ENCODE peak calls at places on chromosomes 12 and 14, in eight cellular contexts. Y, A, O, W, S, G, R and Z are unnamed samples.

GRCh38 chr14:101540481-101540880 is 20.8 kb upstream of the DIO3 start:
- DNase-seq in Y (no peak), A (no peak), O (no peak), W (no peak), S (no peak), G (no peak), R (no peak), Z (no peak)

GRCh38 chr12:130041983-130042812 is 120.1 kb upstream of the FZD10 start:
- DNase-seq in Y (no peak), A (no peak), O (no peak), W (peak), S (peak), G (peak), R (peak), Z (no peak)

GRCh38 chr12:39199371-39199770 is 243.5 kb downstream of the KIF21A start:
- DNase-seq in Y (no peak), A (peak), O (no peak), W (no peak), S (no peak), G (no peak), R (no peak), Z (no peak)

GRCh38 chr12:68106160-68106559 is 53.4 kb downstream of the IFNG start:
- DNase-seq in Y (peak), A (peak), O (no peak), W (no peak), S (no peak), G (no peak), R (no peak), Z (no peak)

GRCh38 chr12:122888232-122888752 is 7.6 kb downstream of the VPS37B start:
- DNase-seq in Y (no peak), A (peak), O (no peak), W (peak), S (no peak), G (peak), R (no peak), Z (no peak)

GRCh38 chr12:53750812-53751335 is 905 bp downstream of the CISTR start:
- DNase-seq in Y (no peak), A (peak), O (no peak), W (no peak), S (peak), G (no peak), R (peak), Z (no peak)

GRCh38 chr12:12779529-12779928 is 5.9 kb upstream of the APOLD1 start:
- DNase-seq in Y (no peak), A (peak), O (no peak), W (no peak), S (no peak), G (peak), R (no peak), Z (no peak)

GRCh38 chr14:71855399-71856036 is 76.7 kb upstream of the RGS6 start:
- DNase-seq in Y (peak), A (peak), O (no peak), W (peak), S (peak), G (peak), R (peak), Z (no peak)

GRCh38 chr14:99649643-99650042 is 4.7 kb downstream of the HHIPL1 start:
- DNase-seq in Y (no peak), A (no peak), O (no peak), W (no peak), S (no peak), G (no peak), R (no peak), Z (no peak)

GRCh38 chr14:54189358-54190354 is 207.2 kb upstream of the CDKN3 start:
- DNase-seq in Y (no peak), A (peak), O (no peak), W (no peak), S (no peak), G (no peak), R (no peak), Z (no peak)

GRCh38 chr14:21267886-21268611 is 1.2 kb downstream of the HNRNPC start:
- DNase-seq in Y (no peak), A (peak), O (no peak), W (no peak), S (no peak), G (no peak), R (no peak), Z (no peak)

DNA sequence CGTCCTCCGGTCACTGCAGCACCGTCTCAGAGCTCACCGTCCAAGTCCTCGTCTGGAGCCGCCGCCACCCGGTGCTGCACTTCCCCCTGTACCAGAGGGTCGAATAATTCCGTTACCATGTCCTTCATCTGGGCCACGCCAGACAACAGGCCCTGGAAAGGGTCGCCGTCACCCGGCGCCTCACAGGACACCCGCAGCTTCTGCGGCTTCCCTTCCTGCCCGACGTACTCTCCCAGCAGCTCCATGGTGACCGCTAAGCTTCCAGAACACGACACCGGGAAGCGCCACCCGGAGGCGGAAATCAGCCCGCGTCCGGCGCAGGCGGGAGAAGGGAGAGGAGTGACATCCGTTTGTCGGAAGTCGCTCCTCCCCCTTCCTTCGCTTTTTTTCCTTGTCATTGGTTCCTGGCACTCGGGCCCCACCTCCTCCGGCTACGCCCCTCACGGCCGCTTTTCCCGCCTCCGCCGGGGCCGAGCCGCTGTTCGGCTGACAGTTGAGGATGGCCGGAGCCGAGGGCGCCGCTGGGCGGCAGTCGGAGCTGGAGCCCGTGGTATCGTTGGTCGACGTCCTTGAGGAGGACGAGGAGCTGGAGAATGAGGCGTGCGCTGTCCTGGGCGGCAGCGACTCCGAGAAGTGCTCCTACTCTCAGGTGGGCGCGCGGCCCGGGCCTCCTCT is at the start of the genes GON7 and UBR7:
- DNase-seq in Y (peak), A (peak), O (peak), W (peak), S (peak), G (peak), R (peak), Z (peak)
- TF ChIP-seq CTCF in Y (peak), A (no peak), O (no peak), W (no peak), S (no peak), G (no peak), R (peak), Z (no peak)

GRCh38 chr12:75542942-75543341 is 31.5 kb upstream of the KRR1 start:
- DNase-seq in Y (no peak), A (no peak), O (no peak), W (no peak), S (no peak), G (no peak), R (no peak), Z (no peak)

GRCh38 chr12:75543529-75543928 is 32.1 kb upstream of the KRR1 start:
- DNase-seq in Y (no peak), A (no peak), O (no peak), W (no peak), S (no peak), G (no peak), R (no peak), Z (no peak)

GRCh38 chr12:75545636-75546035 is 34.2 kb upstream of the KRR1 start:
- DNase-seq in Y (no peak), A (no peak), O (no peak), W (no peak), S (no peak), G (no peak), R (no peak), Z (no peak)

GRCh38 chr12:75539889-75540288 is 28.5 kb upstream of the KRR1 start:
- DNase-seq in Y (no peak), A (no peak), O (no peak), W (no peak), S (no peak), G (no peak), R (no peak), Z (no peak)
- TF ChIP-seq CTCF in Y (no peak), A (no peak), O (no peak), W (no peak), S (no peak), G (no peak), R (no peak), Z (no peak)

GRCh38 chr12:126874427-126875026 is 1392.4 kb upstream of the TMEM132C start:
- DNase-seq in Y (no peak), A (peak), O (peak), W (peak), S (peak), G (peak), R (peak), Z (no peak)
- TF ChIP-seq CTCF in Y (peak), A (peak), O (peak), W (no peak), S (peak), G (peak), R (peak), Z (peak)

DNA sequence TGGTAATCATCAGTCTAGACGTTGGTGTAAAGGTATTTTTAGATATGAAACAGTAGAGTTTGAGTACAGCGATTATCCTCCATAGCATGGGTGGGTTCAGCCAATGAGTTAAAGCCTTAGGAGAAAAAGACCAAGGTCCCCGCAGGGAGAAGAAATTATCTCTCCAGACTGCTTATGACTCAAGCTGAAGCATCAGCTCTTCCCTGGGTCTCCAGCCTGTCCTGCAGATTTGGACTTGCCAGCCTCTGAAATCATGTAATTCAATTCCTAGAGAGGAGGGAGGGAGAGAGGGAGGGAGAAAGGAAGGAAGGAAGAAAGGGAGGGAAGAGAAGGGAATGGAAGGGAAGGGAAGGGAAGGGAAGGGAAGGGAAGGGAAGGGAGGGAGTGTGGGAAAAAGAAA is 12.0 kb upstream of the DTX1 start:
- DNase-seq in Y (no peak), A (no peak), O (no peak), W (no peak), S (no peak), G (no peak), R (no peak), Z (no peak)
- TF ChIP-seq CTCF in Y (no peak), A (no peak), O (no peak), W (no peak), S (no peak), G (no peak), R (no peak), Z (no peak)

GRCh38 chr12:6367065-6367968 is 8.0 kb downstream of the SCNN1A start:
- DNase-seq in Y (no peak), A (no peak), O (no peak), W (no peak), S (no peak), G (no peak), R (peak), Z (peak)
- TF ChIP-seq CTCF in Y (peak), A (peak), O (no peak), W (no peak), S (no peak), G (no peak), R (peak), Z (peak)

DNA sequence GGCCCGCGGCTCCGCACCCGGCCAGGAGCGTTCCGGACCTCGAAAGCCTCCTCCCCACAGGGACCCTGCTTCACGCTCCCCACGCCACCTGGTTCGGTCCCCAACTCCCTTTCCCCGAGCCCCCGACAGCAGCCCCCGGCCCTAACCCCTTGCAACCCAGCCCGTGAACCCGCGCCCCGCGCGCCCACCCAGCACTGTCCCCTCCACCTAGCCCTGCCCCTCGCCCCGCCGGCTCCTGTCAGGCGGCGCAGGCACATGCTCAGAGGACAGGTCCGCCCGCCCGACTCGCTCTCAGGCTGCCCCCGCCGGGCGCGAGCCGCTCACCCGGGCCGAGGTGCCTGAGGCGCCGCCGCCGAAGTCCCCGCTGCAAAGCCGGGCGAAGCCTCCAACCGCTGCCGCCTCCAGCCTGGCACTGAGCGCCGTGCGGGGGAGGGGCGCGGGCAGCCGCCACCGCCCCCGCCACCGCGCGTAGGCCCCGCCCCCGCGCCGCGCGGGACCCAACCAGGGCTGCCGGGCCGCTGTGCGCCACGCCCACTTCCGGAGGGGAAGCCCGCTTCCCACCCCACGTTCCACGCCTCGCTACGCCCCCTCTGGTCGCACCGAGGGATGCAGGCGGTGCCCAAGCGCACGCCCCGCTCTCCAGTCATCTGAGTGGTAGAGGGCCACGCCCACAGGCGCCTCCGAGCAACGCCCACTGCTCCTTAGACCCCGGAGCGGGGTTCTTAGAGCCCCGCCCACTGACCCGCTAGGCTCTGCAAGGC is at the start of gene CORO1C:
- DNase-seq in Y (peak), A (peak), O (peak), W (peak), S (peak), G (peak), R (peak), Z (peak)
- TF ChIP-seq CTCF in Y (peak), A (peak), O (peak), W (no peak), S (peak), G (peak), R (peak), Z (peak)

GRCh38 chr12:119645535-119646059 is 22.3 kb upstream of the PRKAB1 start:
- DNase-seq in Y (no peak), A (no peak), O (no peak), W (no peak), S (no peak), G (no peak), R (no peak), Z (no peak)

GRCh38 chr12:119644930-119645329 is 23.0 kb upstream of the PRKAB1 start:
- DNase-seq in Y (no peak), A (no peak), O (no peak), W (no peak), S (no peak), G (no peak), R (no peak), Z (no peak)

DNA sequence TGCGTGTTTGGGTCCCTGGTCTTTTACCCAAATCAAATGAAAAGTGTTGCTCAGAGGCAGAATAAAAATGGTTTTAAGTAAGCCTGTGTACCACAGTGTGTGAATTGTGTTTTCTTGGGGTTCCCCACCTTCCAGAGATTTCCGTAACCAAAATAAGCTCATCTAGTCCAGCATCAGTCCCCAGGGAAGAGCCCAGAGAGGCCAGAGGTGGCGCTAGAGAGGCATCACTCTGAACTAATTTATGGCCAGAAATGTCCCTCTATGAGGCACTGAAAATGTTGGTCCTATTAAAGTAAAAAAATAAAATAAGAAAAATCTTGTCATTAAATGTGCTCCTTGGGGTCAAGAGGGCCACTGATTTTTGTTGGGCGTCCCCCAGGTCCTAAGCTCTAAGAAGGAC is 24.9 kb upstream of the PRKAB1 start:
- DNase-seq in Y (no peak), A (no peak), O (no peak), W (no peak), S (peak), G (no peak), R (no peak), Z (no peak)
- TF ChIP-seq CTCF in Y (no peak), A (no peak), O (no peak), W (no peak), S (peak), G (no peak), R (peak), Z (peak)